ENCODE peak calls at places on chromosomes 11 and 22, in nine cellular contexts. L is HCT116, H is stomach, W is SK-N-MC, T is K562, Q is prostate gland, B is transverse colon, F is sigmoid colon, E is GM23338. P is an unnamed sample.

GRCh38 chr11:33514079-33514690 is 186.4 kb downstream of the C11orf91 start:
- DNase-seq in H (no peak), L (no peak), Q (no peak), W (no peak), T (no peak), B (no peak), F (no peak), E (no peak), P (no peak)

GRCh38 chr22:33504941-33505647 is 415.2 kb downstream of the LARGE1 start:
- DNase-seq in E (no peak), Q (no peak), H (no peak), L (no peak), T (no peak), W (no peak), B (no peak), F (no peak), P (no peak)

GRCh38 chr11:85884581-85885021 is 29.4 kb downstream of the CCDC83 start:
- DNase-seq in E (no peak), Q (no peak), H (no peak), T (no peak), F (no peak), B (no peak), L (no peak), W (no peak), P (no peak)

GRCh38 chr22:24499706-24500105 is 4.6 kb downstream of the UPB1 start:
- DNase-seq in B (no peak), W (no peak), F (no peak), L (no peak), T (no peak), H (no peak), E (no peak), Q (no peak), P (no peak)

GRCh38 chr11:127627629-127628462 is 627.3 kb upstream of the KIRREL3 start:
- DNase-seq in L (no peak), E (no peak), Q (peak; percentile 21), B (peak; percentile 79), H (no peak), F (no peak), T (no peak), W (peak; percentile 10), P (no peak)

GRCh38 chr11:65859812-65860277 is 388 bp upstream of the MUS81 start:
- DNase-seq in F (no peak), B (peak; percentile 46), W (no peak), T (no peak), Q (no peak), H (no peak), E (no peak), L (no peak), P (peak; percentile 81)

GRCh38 chr11:117256573-117256972 is 24.1 kb downstream of the RNF214 start:
- DNase-seq in T (no peak), H (no peak), Q (no peak), E (no peak), B (no peak), F (no peak), L (no peak), W (no peak), P (no peak)

GRCh38 chr11:17508306-17508705 is 31.7 kb upstream of the ABCC8 start:
- DNase-seq in B (no peak), W (no peak), H (no peak), T (no peak), L (no peak), E (no peak), F (no peak), Q (no peak), P (no peak)

GRCh38 chr22:39314251-39314971 is 5.0 kb downstream of the RPL3 start:
- DNase-seq in W (no peak), E (peak; percentile 47), Q (no peak), H (no peak), F (no peak), B (no peak), T (no peak), L (no peak), P (no peak)

GRCh38 chr11:64068705-64069400 is 33.1 kb downstream of the FLRT1 start:
- DNase-seq in L (no peak), W (no peak), F (no peak), H (no peak), T (no peak), E (no peak), B (no peak), Q (no peak), P (no peak)

GRCh38 chr11:106827687-106828086 is 190.6 kb downstream of the GUCY1A2 start:
- DNase-seq in E (no peak), F (no peak), H (no peak), T (no peak), W (no peak), Q (no peak), B (no peak), L (no peak), P (no peak)

GRCh38 chr22:28034760-28035401 is 115.8 kb upstream of the PITPNB start:
- DNase-seq in Q (peak; percentile 79), E (no peak), F (peak; percentile 92), T (peak; percentile 67), B (peak; percentile 41), W (peak; percentile 57), H (peak; percentile 78), L (no peak), P (no peak)

GRCh38 chr22:23763579-23764331 is 965 bp downstream of the C22orf15 start:
- DNase-seq in E (peak; percentile 69), B (no peak), H (no peak), F (no peak), T (peak; percentile 23), W (no peak), L (no peak), Q (no peak), P (no peak)

GRCh38 chr11:70671083-70671482 is 272.8 kb downstream of the CTTN start:
- DNase-seq in E (no peak), Q (no peak), F (no peak), W (no peak), B (no peak), T (peak; percentile 21), L (no peak), H (no peak), P (no peak)

GRCh38 chr11:46362146-46363030 is 15.1 kb downstream of the DGKZ start:
- DNase-seq in Q (no peak), B (no peak), H (no peak), W (no peak), F (no peak), T (no peak), E (no peak), L (no peak), P (no peak)

GRCh38 chr22:37274380-37274862 is 7.9 kb upstream of the CYTH4 start:
- DNase-seq in Q (no peak), W (no peak), H (peak; percentile 31), L (no peak), E (no peak), B (peak; percentile 41), T (no peak), F (peak; percentile 79), P (no peak)

GRCh38 chr22:37275134-37275533 is 7.2 kb upstream of the CYTH4 start:
- DNase-seq in Q (no peak), F (no peak), W (no peak), L (no peak), B (no peak), E (no peak), H (no peak), T (no peak), P (no peak)

GRCh38 chr22:37273126-37273845 is 9.0 kb upstream of the CYTH4 start:
- DNase-seq in W (no peak), H (no peak), L (no peak), F (no peak), E (no peak), B (no peak), T (peak; percentile 54), Q (no peak), P (no peak)

GRCh38 chr22:37275622-37276021 is 6.7 kb upstream of the CYTH4 start:
- DNase-seq in E (no peak), B (no peak), W (no peak), T (no peak), Q (no peak), F (no peak), H (no peak), L (no peak), P (no peak)

GRCh38 chr22:37273846-37274225 is 8.5 kb upstream of the CYTH4 start:
- DNase-seq in H (no peak), F (no peak), W (no peak), L (no peak), Q (no peak), B (no peak), E (no peak), T (no peak), P (no peak)
- H3K27ac ChIP-seq in H (no peak overlapping the region), F (no peak overlapping the region), W (no peak overlapping the region), L (peak overlapping the region; percentile 25), Q (no peak overlapping the region), B (no peak overlapping the region), E (no peak overlapping the region), T (no peak overlapping the region), P (no peak overlapping the region)

DNA sequence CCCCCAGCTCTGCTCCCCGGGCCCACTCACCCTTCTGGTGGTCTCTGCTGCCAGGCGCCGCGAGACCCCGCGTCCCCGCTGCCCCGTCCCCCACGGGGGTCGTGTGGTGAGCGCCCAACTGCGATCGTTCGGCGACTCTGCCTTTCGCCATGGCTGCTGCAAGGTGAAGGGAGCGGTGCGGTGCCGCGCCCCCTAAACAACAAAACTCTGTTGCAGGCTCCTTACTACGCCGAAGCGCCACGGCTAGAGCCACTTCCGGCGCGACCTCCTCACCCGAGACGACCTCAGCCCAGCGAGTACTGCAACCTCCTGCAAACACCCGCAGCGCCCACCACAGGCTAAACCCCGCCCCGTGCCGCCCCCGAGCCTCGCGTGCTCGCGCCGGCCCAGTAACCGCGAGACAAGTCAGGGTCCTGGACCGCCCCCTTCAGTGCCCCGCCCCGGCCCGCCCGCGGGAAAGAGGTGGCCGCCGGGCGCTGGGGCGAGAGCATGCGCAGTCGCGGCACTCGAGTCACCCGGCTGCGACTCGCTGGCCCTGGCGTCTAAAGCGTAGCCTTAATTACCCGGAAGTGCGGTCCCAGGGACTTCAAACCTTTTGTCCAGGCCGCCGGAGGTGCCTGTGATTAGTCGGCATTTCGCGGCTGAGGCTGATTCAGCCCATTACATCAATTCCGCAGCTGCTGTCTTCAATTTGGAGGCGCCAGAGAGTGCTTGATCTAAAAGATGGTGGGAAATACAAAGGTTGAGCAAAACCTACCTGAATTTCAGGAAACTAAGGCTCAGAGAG is at the start of gene TMEM41B:
- DNase-seq in W (peak; percentile 81), Q (peak; percentile 95), L (peak; percentile 97), B (peak; percentile 98), E (peak; percentile 100), H (peak; percentile 98), F (peak; percentile 98), T (peak; percentile 99), P (peak; percentile 98)
- TF ChIP-seq POLR2AphosphoS5 in W (peak; percentile 88), Q (peak; percentile 96), L (peak; percentile 90), B (peak; percentile 90), E (peak; percentile 90), H (peak; percentile 95), F (peak; percentile 95), T (peak; percentile 81), P (peak; percentile 50)

GRCh38 chr11:83746921-83747585 is 460.9 kb upstream of the CCDC90B start:
- DNase-seq in Q (no peak), E (no peak), B (no peak), L (no peak), T (no peak), H (no peak), W (peak; percentile 98), F (no peak), P (no peak)
- H3K27ac ChIP-seq in Q (no peak overlapping the region), E (no peak overlapping the region), B (no peak overlapping the region), L (no peak overlapping the region), T (no peak overlapping the region), H (no peak overlapping the region), W (peak overlapping the region; percentile 100), F (no peak overlapping the region), P (no peak overlapping the region)

DNA sequence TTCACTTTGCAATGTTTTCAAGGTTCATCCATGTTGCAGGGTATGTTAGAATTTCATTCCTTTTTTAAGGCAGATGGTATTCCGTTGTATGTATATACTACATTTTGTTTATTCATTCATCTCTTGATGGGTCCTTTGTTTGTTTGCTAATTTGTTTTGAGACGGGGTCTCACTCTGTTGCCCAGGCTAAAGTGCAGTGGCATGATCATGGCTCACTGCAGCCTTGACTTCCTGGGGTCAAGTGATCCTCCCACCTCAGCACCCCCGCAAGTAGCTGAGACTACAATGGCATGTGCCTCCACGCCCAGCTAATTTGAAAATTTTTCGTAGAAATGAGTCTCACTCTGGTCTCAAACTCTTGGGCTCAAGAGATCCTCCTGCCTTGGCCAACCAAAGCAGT is 6.2 kb downstream of the UVRAG start:
- DNase-seq in H (no peak), F (no peak), E (no peak), Q (no peak), L (no peak), T (no peak), W (no peak), B (no peak), P (no peak)
- TF ChIP-seq POLR2AphosphoS5 in H (no peak), F (no peak), E (no peak), Q (no peak), L (no peak), T (no peak), W (no peak), B (no peak), P (no peak)

P was measured in suprapubic skin.